ENCODE peak calls at places on chromosomes 3 and 15, in nine cellular contexts. U is astrocyte of the spinal cord, P is heart left ventricle, C is cardiac muscle cell, J is neural crest cell, D is heart right ventricle, M is fibroblast of villous mesenchyme, R is fibroblast of lung, Y is OCI-LY7. W is an unnamed sample.

GRCh38 chr3:17935217-17935616 is 192.8 kb upstream of the TBC1D5 start:
- DNase-seq in J (no peak), C (peak), R (peak), Y (no peak), U (no peak), P (no peak), D (no peak), M (no peak), W (no peak)

GRCh38 chr3:151219056-151219455 is 16.0 kb upstream of the GPR171 start:
- DNase-seq in Y (no peak), J (no peak), R (peak), M (peak), U (peak), C (peak), D (no peak), P (no peak), W (no peak)

GRCh38 chr3:153063337-153063736 is 98.7 kb upstream of the RAP2B start:
- DNase-seq in C (no peak), U (no peak), J (no peak), R (no peak), Y (no peak), M (no peak), P (no peak), D (no peak), W (no peak)

GRCh38 chr3:13002398-13003124 is 70.7 kb downstream of the IQSEC1 start:
- DNase-seq in Y (peak), C (no peak), J (no peak), R (no peak), M (no peak), P (no peak), U (peak), D (no peak), W (no peak)

GRCh38 chr3:118128886-118129285 is 905.8 kb downstream of the IGSF11 start:
- DNase-seq in R (peak), M (no peak), J (no peak), D (no peak), U (peak), C (no peak), P (no peak), Y (no peak), W (no peak)

GRCh38 chr3:175489406-175489805 is 630.3 kb downstream of the NAALADL2 start:
- DNase-seq in D (no peak), M (no peak), J (no peak), P (no peak), R (no peak), Y (no peak), C (no peak), U (no peak), W (no peak)

GRCh38 chr15:58329781-58330467 is 101.9 kb upstream of the LIPC start:
- DNase-seq in J (no peak), D (no peak), P (no peak), R (peak), M (peak), C (no peak), Y (no peak), U (no peak), W (no peak)

GRCh38 chr3:158097571-158098553 is 8.4 kb downstream of the SHOX2 start:
- DNase-seq in J (peak), U (peak), M (peak), D (no peak), C (peak), Y (peak), R (no peak), P (peak), W (peak)

GRCh38 chr15:77507151-77507847 is 86.6 kb downstream of the HMG20A start:
- DNase-seq in P (peak), R (no peak), D (peak), J (no peak), C (no peak), M (no peak), U (no peak), Y (no peak), W (no peak)

GRCh38 chr3:73707772-73708171 is 83.0 kb upstream of the PDZRN3 start:
- DNase-seq in C (no peak), R (peak), D (no peak), M (no peak), P (no peak), J (no peak), Y (no peak), U (peak), W (no peak)

GRCh38 chr3:85081191-85081895 is 122.6 kb downstream of the CADM2 start:
- DNase-seq in Y (no peak), J (no peak), U (no peak), R (peak), C (peak), M (no peak), D (no peak), P (no peak), W (no peak)

GRCh38 chr3:192433704-192434103 is 293.6 kb downstream of the FGF12 start:
- DNase-seq in D (no peak), P (no peak), C (no peak), R (no peak), J (no peak), M (no peak), U (no peak), Y (no peak), W (no peak)

GRCh38 chr15:34783471-34783870 is 11.9 kb downstream of the ACTC1 start:
- DNase-seq in D (no peak), M (no peak), U (no peak), R (no peak), Y (no peak), C (no peak), P (no peak), J (no peak), W (no peak)

GRCh38 chr3:70728311-70728710 is 415.9 kb upstream of the MDFIC2 start:
- DNase-seq in D (no peak), U (peak), M (peak), R (peak), J (no peak), P (no peak), Y (no peak), C (no peak), W (no peak)

GRCh38 chr3:169365993-169366915 is 297.3 kb downstream of the MECOM start:
- DNase-seq in J (no peak), P (no peak), C (no peak), U (no peak), Y (no peak), R (no peak), D (no peak), M (no peak), W (no peak)

GRCh38 chr3:194481103-194481502 is 5.7 kb downstream of the ATP13A3 start:
- DNase-seq in J (no peak), C (no peak), U (peak), M (peak), P (no peak), D (no peak), R (peak), Y (no peak), W (no peak)

GRCh38 chr3:31772155-31772761 is 208.8 kb downstream of the OSBPL10 start:
- DNase-seq in J (no peak), M (no peak), D (no peak), U (no peak), C (no peak), R (no peak), Y (no peak), P (no peak), W (no peak)

GRCh38 chr15:36644156-36644896 is 64.9 kb downstream of the CDIN1 start:
- DNase-seq in Y (no peak), C (no peak), U (no peak), M (no peak), D (no peak), P (no peak), J (no peak), R (no peak), W (no peak)

GRCh38 chr3:179452166-179452544 is 885 bp upstream of the GNB4 start:
- DNase-seq in M (peak), R (peak), J (no peak), P (no peak), D (peak), Y (no peak), C (peak), U (peak), W (no peak)

GRCh38 chr3:10992017-10992945 is at the start of gene SLC6A1:
- DNase-seq in J (no peak), D (peak), P (no peak), M (no peak), U (no peak), Y (no peak), C (peak), R (peak), W (no peak)

GRCh38 chr3:48614044-48614443 is 4.6 kb upstream of the UQCRC1 start:
- DNase-seq in P (no peak), U (peak), J (no peak), R (peak), Y (no peak), C (no peak), M (peak), D (no peak), W (peak)

GRCh38 chr3:65713016-65713415 is 325.7 kb downstream of the MAGI1 start:
- DNase-seq in M (peak), Y (no peak), U (peak), P (no peak), J (peak), D (no peak), R (peak), C (no peak), W (no peak)

GRCh38 chr3:106124818-106125217 is 256.0 kb upstream of the CBLB start:
- DNase-seq in P (no peak), U (no peak), D (no peak), M (no peak), J (no peak), C (no peak), Y (no peak), R (no peak), W (no peak)

GRCh38 chr3:197597335-197597734 is 41.6 kb upstream of the BDH1 start:
- DNase-seq in D (no peak), M (no peak), J (no peak), U (no peak), Y (no peak), R (no peak), P (no peak), C (no peak), W (no peak)

GRCh38 chr3:377158-377561 is 180.6 kb downstream of the CHL1 start:
- DNase-seq in R (peak), D (no peak), U (peak), C (peak), J (no peak), P (no peak), M (peak), Y (peak), W (no peak)

GRCh38 chr3:5188419-5189405 is 1.2 kb downstream of the EDEM1 start:
- DNase-seq in C (peak), R (peak), Y (peak), D (peak), P (no peak), U (peak), J (peak), M (peak), W (peak)

GRCh38 chr15:82158811-82159210 is 103.7 kb downstream of the EFL1 start:
- DNase-seq in M (no peak), Y (no peak), D (no peak), U (no peak), R (no peak), P (no peak), C (peak), J (no peak), W (no peak)

GRCh38 chr15:65944404-65944803 is 75.1 kb downstream of the RAB11A start:
- DNase-seq in P (no peak), Y (no peak), U (no peak), M (no peak), R (no peak), C (no peak), J (no peak), D (no peak), W (no peak)

GRCh38 chr15:60328852-60329443 is 68.8 kb downstream of the ANXA2 start:
- DNase-seq in U (peak), C (peak), R (peak), Y (peak), D (no peak), M (peak), J (peak), P (no peak), W (peak)

GRCh38 chr15:55796321-55796965 is 53.5 kb upstream of the PRTG start:
- DNase-seq in Y (no peak), D (no peak), R (no peak), C (no peak), M (peak), J (no peak), P (no peak), U (no peak), W (no peak)

GRCh38 chr15:48547305-48547704 is 98.2 kb downstream of the FBN1 start:
- DNase-seq in P (no peak), C (no peak), R (peak), M (peak), U (peak), D (no peak), J (no peak), Y (no peak), W (no peak)

GRCh38 chr15:67520976-67521769 is at the start of gene C15orf61:
- DNase-seq in D (peak), U (peak), R (peak), C (peak), P (peak), Y (peak), J (peak), M (peak), W (peak)

GRCh38 chr3:171420667-171421066 is 39.5 kb downstream of the TNIK start:
- DNase-seq in U (no peak), M (peak), R (peak), J (no peak), P (no peak), Y (no peak), C (no peak), D (no peak), W (no peak)

GRCh38 chr3:23161308-23161707 is 41.8 kb upstream of the UBE2E2 start:
- DNase-seq in M (no peak), Y (no peak), U (peak), C (no peak), P (no peak), J (no peak), R (no peak), D (no peak), W (no peak)

GRCh38 chr3:100048248-100048647 is 66.1 kb downstream of the FILIP1L start:
- DNase-seq in Y (no peak), P (no peak), J (no peak), U (no peak), M (no peak), R (no peak), C (no peak), D (no peak), W (no peak)

GRCh38 chr3:168248383-168249047 is 152.8 kb upstream of the GOLIM4 start:
- DNase-seq in D (no peak), U (peak), C (peak), Y (no peak), P (peak), M (peak), J (peak), R (peak), W (no peak)

GRCh38 chr3:46114324-46114988 is 87.2 kb upstream of the XCR1 start:
- DNase-seq in R (peak), U (peak), C (no peak), P (no peak), D (no peak), J (no peak), M (peak), Y (no peak), W (no peak)

GRCh38 chr3:52265387-52265786 is 13.1 kb downstream of the WDR82 start:
- DNase-seq in M (no peak), Y (no peak), D (no peak), R (no peak), C (no peak), J (no peak), U (no peak), P (no peak), W (no peak)

GRCh38 chr3:42376397-42376798 is 34.0 kb downstream of the LYZL4 start:
- DNase-seq in R (peak), P (no peak), U (peak), Y (no peak), J (no peak), M (peak), D (peak), C (no peak), W (peak)

DNA sequence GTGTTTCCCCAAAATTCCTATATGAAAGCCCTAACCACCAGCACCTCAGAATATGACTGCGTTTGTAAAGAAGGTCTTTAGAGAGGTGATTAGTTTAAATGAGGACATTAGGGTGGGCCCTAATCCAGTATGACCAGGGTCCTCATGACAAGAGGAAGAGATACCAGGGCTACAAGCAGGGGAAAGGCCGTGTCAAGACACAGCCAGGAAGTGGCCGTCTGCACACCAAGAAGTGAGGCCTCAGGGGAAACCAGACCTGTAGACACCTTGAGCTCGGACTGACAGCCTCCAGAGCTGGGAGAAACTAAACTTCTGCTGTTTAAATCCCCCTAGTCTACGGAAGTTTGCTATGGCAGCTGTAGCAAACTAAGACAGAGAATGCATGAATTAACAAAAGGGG is 14.2 kb downstream of the KIF7 start:
- DNase-seq in P (no peak), J (no peak), U (no peak), C (no peak), Y (no peak), M (no peak), D (no peak), R (no peak), W (no peak)
- TF ChIP-seq CTCF in P (no peak), J (no peak), U (no peak), C (no peak), Y (no peak), M (no peak), D (no peak), R (no peak), W (no peak)

GRCh38 chr3:187139895-187140253 is 578 bp upstream of the RPL39L start:
- DNase-seq in R (no peak), Y (no peak), D (no peak), P (no peak), C (no peak), U (no peak), J (no peak), M (no peak), W (no peak)
- TF ChIP-seq CTCF in R (no peak), Y (peak), D (peak), P (no peak), C (no peak), U (no peak), J (peak), M (no peak), W (peak)

GRCh38 chr3:176663376-176663775 is 533.9 kb downstream of the TBL1XR1 start:
- DNase-seq in P (no peak), Y (no peak), C (no peak), M (no peak), R (no peak), J (no peak), U (peak), D (no peak), W (no peak)

GRCh38 chr3:176661432-176661964 is 535.8 kb downstream of the TBL1XR1 start:
- DNase-seq in C (no peak), Y (no peak), D (no peak), M (no peak), P (no peak), R (no peak), J (no peak), U (no peak), W (no peak)

GRCh38 chr3:176663819-176664218 is 533.5 kb downstream of the TBL1XR1 start:
- DNase-seq in J (no peak), U (peak), D (no peak), C (peak), P (no peak), R (peak), Y (peak), M (peak), W (no peak)
- TF ChIP-seq CTCF in J (peak), U (peak), D (peak), C (peak), P (peak), R (peak), Y (peak), M (peak), W (no peak)

GRCh38 chr3:55664387-55664786 is 177.3 kb upstream of the WNT5A start:
- DNase-seq in J (no peak), C (no peak), U (no peak), M (no peak), Y (no peak), R (no peak), P (no peak), D (no peak), W (peak)

GRCh38 chr3:55673764-55674163 is 186.7 kb upstream of the WNT5A start:
- DNase-seq in Y (no peak), D (no peak), M (no peak), J (no peak), U (no peak), P (no peak), R (no peak), C (no peak), W (no peak)

GRCh38 chr3:55662683-55663082 is 175.6 kb upstream of the WNT5A start:
- DNase-seq in D (no peak), J (no peak), M (no peak), P (no peak), C (no peak), U (peak), R (peak), Y (no peak), W (no peak)

GRCh38 chr3:55669133-55669532 is 182.0 kb upstream of the WNT5A start:
- DNase-seq in D (no peak), Y (no peak), J (no peak), C (no peak), P (no peak), R (peak), M (no peak), U (no peak), W (no peak)

GRCh38 chr3:55668359-55668758 is 181.3 kb upstream of the WNT5A start:
- DNase-seq in C (no peak), D (no peak), U (peak), M (no peak), R (no peak), Y (no peak), P (no peak), J (no peak), W (no peak)
- TF ChIP-seq CTCF in C (no peak), D (no peak), U (no peak), M (no peak), R (no peak), Y (no peak), P (no peak), J (no peak), W (no peak)

GRCh38 chr3:72041531-72041930 is 256.6 kb upstream of the PROK2 start:
- DNase-seq in U (no peak), J (no peak), D (no peak), Y (no peak), C (no peak), P (no peak), R (peak), M (no peak), W (no peak)
- TF ChIP-seq CTCF in U (no peak), J (no peak), D (no peak), Y (no peak), C (no peak), P (no peak), R (peak), M (no peak), W (no peak)

GRCh38 chr15:92937880-92938279 is 37.8 kb downstream of the CHD2 start:
- DNase-seq in C (no peak), Y (no peak), R (no peak), D (no peak), P (no peak), U (no peak), J (no peak), M (no peak), W (no peak)

GRCh38 chr15:92941668-92942067 is 41.5 kb downstream of the CHD2 start:
- DNase-seq in C (no peak), R (no peak), D (no peak), U (no peak), J (no peak), P (no peak), M (no peak), Y (no peak), W (no peak)

GRCh38 chr15:92936138-92936537 is 36.0 kb downstream of the CHD2 start:
- DNase-seq in J (no peak), M (no peak), U (no peak), C (no peak), D (no peak), Y (no peak), P (no peak), R (no peak), W (no peak)

GRCh38 chr15:92936693-92937092 is 36.6 kb downstream of the CHD2 start:
- DNase-seq in D (no peak), J (no peak), P (no peak), M (no peak), R (no peak), U (no peak), C (no peak), Y (no peak), W (no peak)

DNA sequence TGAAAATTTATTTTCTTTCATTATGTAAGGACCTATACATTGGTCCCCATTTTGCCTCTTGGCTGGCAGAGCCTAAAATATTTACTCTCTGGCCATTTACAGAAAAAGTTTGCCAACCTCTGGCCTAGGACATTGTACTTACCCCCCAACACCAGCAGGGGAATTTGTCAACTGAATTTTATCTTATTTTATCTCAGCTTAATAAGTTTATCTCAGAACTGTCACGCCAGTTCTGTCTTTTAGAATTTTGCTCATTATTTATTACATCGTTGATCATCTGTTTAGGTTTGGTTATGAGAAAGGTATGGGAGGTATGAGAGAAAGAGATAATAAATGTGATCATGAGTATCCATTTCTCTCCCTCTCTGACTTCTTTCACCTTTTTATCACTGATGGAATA is 38.3 kb downstream of the CHD2 start:
- DNase-seq in P (no peak), C (no peak), D (no peak), U (no peak), M (no peak), J (no peak), Y (no peak), R (no peak), W (no peak)
- TF ChIP-seq CTCF in P (no peak), C (peak), D (no peak), U (peak), M (peak), J (peak), Y (peak), R (no peak), W (peak)

GRCh38 chr15:80855206-80855605 is 76.0 kb downstream of the CEMIP start:
- DNase-seq in U (no peak), P (no peak), C (no peak), J (no peak), M (no peak), Y (no peak), D (no peak), R (no peak), W (no peak)

GRCh38 chr15:80854104-80854503 is 74.9 kb downstream of the CEMIP start:
- DNase-seq in D (no peak), C (no peak), P (no peak), M (peak), U (no peak), Y (no peak), J (no peak), R (no peak), W (no peak)

GRCh38 chr15:80852676-80853075 is 73.5 kb downstream of the CEMIP start:
- DNase-seq in D (no peak), U (no peak), M (no peak), Y (no peak), J (no peak), P (no peak), C (no peak), R (no peak), W (no peak)

GRCh38 chr15:80856809-80857377 is 77.7 kb downstream of the CEMIP start:
- DNase-seq in J (no peak), Y (no peak), D (peak), C (no peak), U (peak), R (no peak), P (peak), M (no peak), W (no peak)

GRCh38 chr15:80856400-80856799 is 77.2 kb downstream of the CEMIP start:
- DNase-seq in J (no peak), Y (peak), M (no peak), D (no peak), R (no peak), C (no peak), U (no peak), P (no peak), W (peak)
- TF ChIP-seq CTCF in J (peak), Y (peak), M (peak), D (peak), R (peak), C (peak), U (peak), P (no peak), W (peak)